ENCODE peak calls at places on chromosome 5, in seven cellular contexts. S is Peyer's patch, C is A549, F is sigmoid colon, P is HCT116, B is uterus, Q is H1. R is an unnamed sample.

GRCh38 chr5:123813937-123814624 is 302.1 kb downstream of the CSNK1G3 start:
- DNase-seq in Q (no peak), C (no peak), F (no peak), S (no peak), B (no peak), P (no peak), R (no peak)

GRCh38 chr5:10505517-10506095 is 58.3 kb upstream of the ANKRD33B start:
- DNase-seq in B (no peak), P (no peak), Q (no peak), F (no peak), S (no peak), C (no peak), R (no peak)

GRCh38 chr5:163964650-163965049 is 459.2 kb downstream of the MAT2B start:
- DNase-seq in B (no peak), S (no peak), Q (no peak), F (no peak), P (no peak), C (no peak), R (no peak)

GRCh38 chr5:82312373-82312856 is 34.3 kb upstream of the RPS23 start:
- DNase-seq in P (peak; percentile 54), S (peak; percentile 58), Q (peak; percentile 82), B (peak; percentile 72), F (peak; percentile 67), C (peak; percentile 40), R (peak; percentile 31)

GRCh38 chr5:71830626-71831539 is 111.8 kb downstream of the CARTPT start:
- DNase-seq in S (no peak), Q (no peak), C (no peak), B (peak; percentile 74), F (peak; percentile 79), P (no peak), R (peak; percentile 47)

GRCh38 chr5:53997736-53998627 is 312.4 kb downstream of the ARL15 start:
- DNase-seq in C (no peak), B (no peak), Q (no peak), F (no peak), P (no peak), S (no peak), R (no peak)

GRCh38 chr5:140481758-140482157 is 65.7 kb upstream of the EIF4EBP3 start:
- DNase-seq in C (no peak), S (no peak), P (no peak), Q (no peak), F (no peak), B (no peak), R (no peak)

GRCh38 chr5:125411163-125412050 is 665.0 kb upstream of the ZNF608 start:
- DNase-seq in B (no peak), F (peak; percentile 59), Q (no peak), P (no peak), C (no peak), S (no peak), R (no peak)

GRCh38 chr5:98308960-98309359 is 464.5 kb upstream of the RGMB start:
- DNase-seq in F (no peak), C (no peak), B (no peak), P (peak; percentile 19), S (no peak), Q (no peak), R (no peak)

GRCh38 chr5:68803881-68804319 is 289.9 kb upstream of the SLC30A5 start:
- DNase-seq in B (no peak), C (no peak), F (no peak), Q (no peak), P (no peak), S (no peak), R (no peak)

GRCh38 chr5:74946471-74946870 is 80.3 kb upstream of the FAM169A start:
- DNase-seq in Q (no peak), P (no peak), C (no peak), S (no peak), B (no peak), F (no peak), R (no peak)

GRCh38 chr5:134524826-134525686 is at the start of gene JADE2:
- DNase-seq in S (peak; percentile 91), B (peak; percentile 77), F (peak; percentile 89), Q (peak; percentile 81), C (peak; percentile 78), P (no peak), R (peak; percentile 68)

GRCh38 chr5:134527156-134527960 is 1.9 kb downstream of the JADE2 start:
- DNase-seq in P (no peak), C (peak; percentile 94), Q (peak; percentile 93), S (peak; percentile 88), F (peak; percentile 94), B (peak; percentile 88), R (peak; percentile 88)

GRCh38 chr5:134527961-134528424 is 2.5 kb downstream of the JADE2 start:
- DNase-seq in B (no peak), C (no peak), F (no peak), Q (no peak), S (no peak), P (no peak), R (no peak)

GRCh38 chr5:134525687-134526482 is 415 bp downstream of the JADE2 start:
- DNase-seq in Q (peak; percentile 66), B (peak; percentile 79), S (peak; percentile 76), C (peak; percentile 78), P (no peak), F (peak; percentile 91), R (peak; percentile 67)

DNA sequence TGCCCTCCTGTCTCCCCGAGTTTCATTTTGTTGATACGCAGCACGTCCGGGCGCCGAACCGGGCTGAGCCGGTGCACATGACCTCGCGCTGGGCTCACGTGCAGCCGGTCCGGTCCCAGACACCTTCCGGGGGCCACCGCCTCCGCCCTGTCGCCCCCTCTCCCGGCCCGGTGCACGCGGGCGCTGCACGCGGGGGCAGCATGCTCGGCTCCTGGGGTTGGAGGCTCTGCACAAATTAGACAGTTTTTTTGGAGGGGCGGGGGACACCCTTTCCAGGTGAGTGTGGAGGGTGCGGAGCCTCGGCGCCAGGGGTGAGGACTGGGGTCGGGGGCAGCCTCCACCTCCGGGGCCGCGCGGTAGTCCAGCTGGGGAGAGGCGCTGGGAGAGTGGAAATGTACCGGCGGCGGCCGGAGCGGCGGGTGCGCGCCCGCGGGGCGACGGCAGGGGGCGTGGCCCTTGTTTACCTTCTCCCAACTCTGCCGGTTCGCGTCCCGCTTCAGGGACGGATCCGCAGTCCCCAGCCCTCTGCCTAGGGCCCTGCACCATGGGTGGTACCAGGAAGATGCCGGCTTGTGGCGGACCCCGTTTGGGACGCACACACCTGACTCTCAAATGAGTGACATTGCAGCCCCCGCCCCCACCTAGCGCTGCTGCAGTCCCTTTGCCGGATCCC is 1.1 kb downstream of the JADE2 start:
- DNase-seq in S (peak; percentile 92), Q (no peak), P (peak; percentile 84), C (no peak), B (peak; percentile 82), F (peak; percentile 91), R (peak; percentile 61)
- TF ChIP-seq POLR2A in S (peak; percentile 50), Q (no peak), P (no peak), C (peak; percentile 40), B (no peak), F (peak; percentile 35), R (peak; percentile 41)

GRCh38 chr5:154648229-154648628 is 106.9 kb upstream of the LARP1 start:
- DNase-seq in Q (no peak), S (no peak), F (no peak), P (no peak), C (no peak), B (no peak), R (no peak)

GRCh38 chr5:154647760-154648143 is 107.4 kb upstream of the LARP1 start:
- DNase-seq in F (no peak), C (no peak), B (no peak), P (no peak), S (no peak), Q (no peak), R (no peak)

GRCh38 chr5:154644745-154645411 is 110.3 kb upstream of the LARP1 start:
- DNase-seq in Q (no peak), S (no peak), P (no peak), F (no peak), B (no peak), C (no peak), R (no peak)

GRCh38 chr5:154648706-154649105 is 106.5 kb upstream of the LARP1 start:
- DNase-seq in B (no peak), P (no peak), C (no peak), Q (no peak), S (peak; percentile 65), F (no peak), R (no peak)

DNA sequence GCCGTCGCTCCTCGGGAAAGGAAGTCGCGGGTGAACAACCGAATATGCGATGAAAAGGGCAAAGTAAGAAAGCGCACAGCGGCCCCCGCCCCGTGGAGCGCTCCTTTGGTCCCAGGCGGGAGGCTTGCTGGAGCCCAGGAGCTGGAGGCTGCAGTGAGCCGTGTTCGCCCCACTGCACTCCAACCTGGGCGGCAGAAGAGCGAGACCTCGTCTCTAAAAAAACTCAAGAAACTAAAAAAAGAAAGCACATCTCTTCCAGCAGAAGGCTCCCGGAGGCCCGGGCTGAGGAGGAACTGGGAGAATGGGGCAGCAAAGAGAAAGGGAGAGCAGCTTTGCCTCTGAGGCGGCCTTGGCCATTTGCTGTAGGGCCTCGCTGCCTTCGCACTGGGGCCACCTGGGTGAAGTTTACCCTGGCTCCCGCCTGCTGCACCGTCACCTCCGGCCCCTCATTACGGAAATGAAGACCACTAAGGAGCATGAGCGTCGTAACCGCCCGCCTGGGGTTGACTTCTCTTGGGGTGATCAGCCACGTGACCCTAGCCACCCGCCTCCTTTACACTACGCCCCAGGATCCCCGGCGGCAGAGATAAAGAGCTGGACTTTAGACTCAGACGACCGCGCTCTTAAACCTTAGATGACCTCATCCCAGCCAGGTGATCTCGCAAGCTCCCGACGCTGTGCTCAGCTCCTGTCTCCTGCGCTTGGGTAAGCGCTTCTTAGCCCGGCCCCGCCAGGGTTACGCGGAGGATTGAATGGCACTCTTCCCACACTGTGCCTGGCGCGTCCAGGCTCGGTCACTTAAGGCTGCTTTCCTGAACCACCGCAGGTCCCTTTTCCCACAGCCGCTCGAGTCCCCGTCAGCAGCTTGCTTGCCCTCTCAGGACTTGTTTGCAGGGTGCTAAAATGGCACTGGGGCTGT is 108.1 kb upstream of the LARP1 start:
- DNase-seq in Q (peak; percentile 73), S (peak; percentile 88), F (peak; percentile 72), P (no peak), B (no peak), C (no peak), R (no peak)
- TF ChIP-seq POLR2A in Q (no peak), S (peak; percentile 54), F (no peak), P (no peak), B (no peak), C (no peak), R (no peak)

GRCh38 chr5:177133119-177133844 is at the start of gene NSD1:
- DNase-seq in C (peak; percentile 63), P (no peak), F (peak; percentile 96), Q (peak; percentile 94), S (peak; percentile 93), B (peak; percentile 94), R (peak; percentile 50)
- TF ChIP-seq POLR2A in C (peak; percentile 44), P (peak; percentile 69), F (no peak), Q (peak; percentile 87), S (no peak), B (peak; percentile 36), R (peak; percentile 37)

DNA sequence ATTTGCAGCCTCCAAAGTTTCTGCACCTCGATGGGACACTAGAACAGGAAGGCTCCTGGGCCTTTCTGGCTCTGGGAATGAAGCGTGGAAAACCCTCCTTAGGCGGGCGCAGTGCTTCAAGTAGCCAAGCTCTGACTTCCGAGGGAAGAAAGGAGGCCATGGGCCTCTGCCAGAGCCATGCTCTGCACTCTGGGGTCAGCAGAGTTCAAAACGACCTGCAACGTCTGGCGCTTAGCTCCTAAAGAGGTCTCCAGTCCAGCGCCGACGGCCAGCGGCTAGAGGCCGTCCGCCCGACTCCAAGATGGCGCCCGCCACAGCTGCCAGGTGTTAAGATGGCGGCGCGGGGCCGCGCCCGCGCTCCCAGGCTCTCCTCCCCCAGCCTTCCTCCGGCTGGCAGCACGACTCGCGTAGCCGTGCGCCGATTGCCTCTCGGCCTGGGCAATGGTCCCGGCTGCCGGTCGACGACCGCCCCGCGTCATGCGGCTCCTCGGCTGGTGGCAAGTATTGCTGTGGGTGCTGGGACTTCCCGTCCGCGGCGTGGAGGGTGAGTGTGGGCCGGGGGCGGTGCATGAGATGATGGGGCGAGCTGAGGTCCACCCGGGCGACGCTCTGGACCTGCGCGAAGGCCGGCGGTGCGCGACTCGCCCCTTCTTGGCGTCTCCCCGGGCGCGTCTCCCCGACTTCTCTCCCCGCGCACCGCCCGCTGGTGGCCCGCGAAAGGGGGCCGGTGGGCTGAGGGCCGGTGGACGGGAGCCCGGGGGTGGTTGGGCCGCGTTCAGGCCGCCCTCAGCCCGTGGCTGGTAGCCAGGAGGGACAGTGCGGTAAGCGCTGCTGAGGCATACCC is at the start of gene TXNDC15:
- DNase-seq in Q (peak; percentile 89), B (peak; percentile 88), P (peak; percentile 56), S (peak; percentile 91), C (peak; percentile 85), F (peak; percentile 94), R (peak; percentile 86)
- TF ChIP-seq POLR2A in Q (no peak), B (peak; percentile 44), P (peak; percentile 74), S (peak; percentile 53), C (peak; percentile 97), F (peak; percentile 36), R (peak; percentile 92)

R was measured in H54.